ENCODE peak calls at places on chromosome X, in four cellular contexts. One of them, this sample, is unnamed. For H3K36me3, the result is how much of the 10 kb centered on the place peaks cover.

GRCh38 chrX:85611926-85612325 is 232.5 kb upstream of the POF1B start:
- DNase-seq in GM06990: no peak
- DNase-seq in GM23248: peak
- DNase-seq in adrenal gland: no peak
- DNase-seq in this sample: peak

GRCh38 chrX:69153060-69153730 is 12.1 kb downstream of the PJA1 start:
- DNase-seq in GM06990: no peak
- DNase-seq in adrenal gland: peak
- DNase-seq in GM23248: no peak
- DNase-seq in this sample: peak

GRCh38 chrX:50635162-50635561 is 164.5 kb upstream of the DGKK start:
- DNase-seq in adrenal gland: no peak
- DNase-seq in GM06990: no peak
- DNase-seq in GM23248: no peak
- DNase-seq in this sample: no peak

GRCh38 chrX:120309873-120310730 is 1.2 kb downstream of the TMEM255A start:
- DNase-seq in GM06990: no peak
- DNase-seq in adrenal gland: peak
- DNase-seq in GM23248: peak
- DNase-seq in this sample: no peak

GRCh38 chrX:119121341-119121740 is 6.3 kb downstream of the KIAA1210 start:
- DNase-seq in GM23248: peak
- DNase-seq in adrenal gland: no peak
- DNase-seq in GM06990: no peak
- DNase-seq in this sample: peak

GRCh38 chrX:56726609-56727008 is 2.4 kb upstream of the NBDY start:
- DNase-seq in adrenal gland: peak
- DNase-seq in GM06990: no peak
- DNase-seq in GM23248: peak
- DNase-seq in this sample: peak

GRCh38 chrX:134396174-134396573 is 63.8 kb upstream of the HPRT1 start:
- DNase-seq in adrenal gland: no peak
- DNase-seq in GM06990: no peak
- DNase-seq in GM23248: peak
- DNase-seq in this sample: peak

GRCh38 chrX:74063426-74064155 is 240.4 kb upstream of the ZCCHC13 start:
- DNase-seq in GM06990: no peak
- DNase-seq in adrenal gland: no peak
- DNase-seq in GM23248: no peak
- DNase-seq in this sample: no peak

GRCh38 chrX:56765816-56766553 is 36.9 kb downstream of the NBDY start:
- DNase-seq in GM23248: peak
- DNase-seq in GM06990: no peak
- DNase-seq in adrenal gland: peak
- DNase-seq in this sample: peak

GRCh38 chrX:12791253-12792228 is at the start of gene PRPS2:
- DNase-seq in GM06990: peak
- DNase-seq in GM23248: peak
- DNase-seq in adrenal gland: peak
- DNase-seq in this sample: peak

GRCh38 chrX:107716045-107716684 is 59.4 kb downstream of the TSC22D3 start:
- DNase-seq in GM23248: peak
- DNase-seq in adrenal gland: peak
- DNase-seq in GM06990: peak
- DNase-seq in this sample: peak

GRCh38 chrX:66914082-66914481 is 275.2 kb upstream of the EDA2R start:
- DNase-seq in adrenal gland: no peak
- DNase-seq in GM23248: peak
- DNase-seq in GM06990: no peak
- DNase-seq in this sample: no peak

GRCh38 chrX:21725498-21725897 is 32.4 kb downstream of the SMPX start:
- DNase-seq in GM23248: peak
- DNase-seq in adrenal gland: no peak
- DNase-seq in GM06990: no peak
- DNase-seq in this sample: no peak

GRCh38 chrX:37383313-37383712 is 34.1 kb downstream of the PRRG1 start:
- DNase-seq in GM23248: no peak
- DNase-seq in GM06990: no peak
- DNase-seq in adrenal gland: no peak
- DNase-seq in this sample: no peak

GRCh38 chrX:51568586-51568985 is 50.1 kb downstream of the CENPVL3 start:
- DNase-seq in GM23248: peak
- DNase-seq in adrenal gland: no peak
- DNase-seq in GM06990: no peak
- DNase-seq in this sample: peak

GRCh38 chrX:129649268-129650182 is 5.2 kb downstream of the APLN start:
- DNase-seq in adrenal gland: no peak
- DNase-seq in GM23248: peak
- DNase-seq in GM06990: no peak
- DNase-seq in this sample: no peak

GRCh38 chrX:12489341-12489740 is 301.9 kb upstream of the PRPS2 start:
- DNase-seq in GM06990: no peak
- DNase-seq in adrenal gland: no peak
- DNase-seq in GM23248: no peak
- DNase-seq in this sample: peak

GRCh38 chrX:145687707-145688106 is 129.9 kb upstream of the SLITRK2 start:
- DNase-seq in adrenal gland: no peak
- DNase-seq in GM06990: no peak
- DNase-seq in GM23248: no peak
- DNase-seq in this sample: no peak

GRCh38 chrX:143934542-143934941 is 50.7 kb downstream of the UBE2NL start:
- DNase-seq in GM06990: no peak
- DNase-seq in GM23248: no peak
- DNase-seq in adrenal gland: no peak
- DNase-seq in this sample: peak

GRCh38 chrX:10381218-10381617 is 224.4 kb downstream of the CLCN4 start:
- DNase-seq in GM23248: no peak
- DNase-seq in GM06990: no peak
- DNase-seq in adrenal gland: no peak
- DNase-seq in this sample: no peak

GRCh38 chrX:102154900-102155805 is 624 bp downstream of the BEX5 start:
- DNase-seq in GM23248: peak
- DNase-seq in GM06990: no peak
- DNase-seq in adrenal gland: no peak
- DNase-seq in this sample: no peak

GRCh38 chrX:151151668-151152267 is 24.6 kb upstream of the GPR50 start:
- DNase-seq in GM23248: peak
- DNase-seq in GM06990: peak
- DNase-seq in adrenal gland: peak
- DNase-seq in this sample: peak

GRCh38 chrX:103941201-103941975 is 21.0 kb upstream of the TMSB15B start:
- DNase-seq in GM23248: peak
- DNase-seq in GM06990: no peak
- DNase-seq in adrenal gland: no peak
- DNase-seq in this sample: peak

DNA sequence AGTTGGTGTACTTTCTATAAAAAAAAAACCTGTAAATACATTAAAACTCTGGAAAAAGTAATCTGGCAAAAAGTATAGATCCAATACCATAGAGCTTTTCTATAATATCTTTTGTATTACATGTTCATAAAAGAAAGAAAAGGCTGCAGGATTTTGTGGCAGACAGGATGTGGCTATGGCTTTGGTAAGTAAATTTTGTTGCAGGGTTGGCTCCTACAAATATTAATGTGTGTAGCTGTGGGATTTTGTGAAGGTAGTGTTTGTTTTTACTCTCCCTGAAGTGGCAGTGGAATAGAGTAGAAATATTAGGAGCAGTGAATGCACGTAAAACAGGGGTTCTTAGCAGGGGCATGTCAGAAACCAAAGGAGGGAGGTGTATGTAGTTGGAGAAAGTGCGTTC is 84.8 kb downstream of the TSPAN7 start:
- DNase-seq in GM23248: no peak
- DNase-seq in GM06990: no peak
- DNase-seq in adrenal gland: no peak
- DNase-seq in this sample: no peak
- H3K36me3 ChIP-seq in GM23248: under half
- H3K36me3 ChIP-seq in GM06990: under half
- H3K36me3 ChIP-seq in adrenal gland: under half
- H3K36me3 ChIP-seq in this sample: under half

DNA sequence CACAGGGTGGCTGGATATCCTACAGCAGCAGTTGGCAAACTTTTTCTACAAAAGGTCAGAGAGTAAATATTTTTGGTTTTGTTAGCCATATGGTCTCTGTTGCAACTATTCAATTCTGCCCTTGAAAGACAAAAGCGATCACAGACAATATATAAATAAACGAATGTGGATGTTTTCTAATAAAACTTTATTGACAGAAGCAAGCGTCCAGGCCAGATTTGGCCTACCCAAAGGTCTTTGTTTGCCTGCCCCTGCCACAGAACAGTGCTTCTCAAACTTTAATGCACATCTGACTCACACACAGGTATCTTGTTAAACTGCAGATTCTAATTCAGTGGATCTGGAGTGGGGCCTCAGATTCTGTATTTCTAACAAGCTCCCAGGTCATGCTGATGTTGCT is 621.4 kb upstream of the DIPK2B start:
- DNase-seq in GM23248: no peak
- DNase-seq in GM06990: no peak
- DNase-seq in adrenal gland: no peak
- DNase-seq in this sample: no peak
- H3K36me3 ChIP-seq in GM23248: under half
- H3K36me3 ChIP-seq in GM06990: under half
- H3K36me3 ChIP-seq in adrenal gland: under half
- H3K36me3 ChIP-seq in this sample: under half

GRCh38 chrX:41339148-41339547 is 5.2 kb downstream of the DDX3X start:
- DNase-seq in GM23248: no peak
- DNase-seq in GM06990: no peak
- DNase-seq in adrenal gland: no peak
- DNase-seq in this sample: no peak

GRCh38 chrX:41338422-41338821 is 4.5 kb downstream of the DDX3X start:
- DNase-seq in adrenal gland: no peak
- DNase-seq in GM06990: no peak
- DNase-seq in GM23248: peak
- DNase-seq in this sample: no peak

GRCh38 chrX:41336447-41336846 is 2.5 kb downstream of the DDX3X start:
- DNase-seq in GM23248: no peak
- DNase-seq in GM06990: no peak
- DNase-seq in adrenal gland: no peak
- DNase-seq in this sample: no peak

GRCh38 chrX:41335590-41336331 is 1.8 kb downstream of the DDX3X start:
- DNase-seq in adrenal gland: no peak
- DNase-seq in GM06990: no peak
- DNase-seq in GM23248: peak
- DNase-seq in this sample: no peak

DNA sequence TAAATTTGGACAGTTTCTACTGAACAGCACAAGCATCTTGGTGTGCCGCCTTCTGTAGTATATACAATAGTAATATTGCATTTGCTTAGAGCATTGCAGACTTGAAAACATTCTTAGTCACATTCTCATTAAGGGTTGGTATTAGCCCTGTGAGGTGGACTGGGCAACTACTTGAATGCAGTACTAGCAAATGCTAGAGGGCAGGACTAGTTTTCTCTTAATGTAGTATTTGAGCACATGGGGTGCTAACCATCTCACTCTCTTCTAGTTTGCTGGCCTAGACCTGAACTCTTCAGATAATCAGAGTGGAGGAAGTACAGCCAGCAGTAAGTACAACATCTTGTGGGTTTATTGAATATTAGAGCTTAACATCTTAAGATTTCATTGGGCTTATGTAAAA is 3.2 kb downstream of the DDX3X start:
- DNase-seq in GM06990: no peak
- DNase-seq in adrenal gland: no peak
- DNase-seq in GM23248: peak
- DNase-seq in this sample: no peak
- H3K36me3 ChIP-seq in GM06990: under half
- H3K36me3 ChIP-seq in adrenal gland: under half
- H3K36me3 ChIP-seq in GM23248: under half
- H3K36me3 ChIP-seq in this sample: under half

GRCh38 chrX:47222776-47223350 is 4.4 kb downstream of the CDK16 start:
- DNase-seq in adrenal gland: no peak
- DNase-seq in GM23248: no peak
- DNase-seq in GM06990: no peak
- DNase-seq in this sample: no peak

GRCh38 chrX:47224266-47224895 is 5.9 kb downstream of the CDK16 start:
- DNase-seq in GM23248: no peak
- DNase-seq in GM06990: no peak
- DNase-seq in adrenal gland: no peak
- DNase-seq in this sample: no peak

GRCh38 chrX:47221756-47222155 is 3.3 kb downstream of the CDK16 start:
- DNase-seq in GM23248: no peak
- DNase-seq in GM06990: no peak
- DNase-seq in adrenal gland: no peak
- DNase-seq in this sample: no peak

GRCh38 chrX:47224896-47225290 is 6.4 kb downstream of the CDK16 start:
- DNase-seq in GM06990: no peak
- DNase-seq in GM23248: no peak
- DNase-seq in adrenal gland: no peak
- DNase-seq in this sample: no peak

GRCh38 chrX:47223476-47224250 is 5.2 kb downstream of the CDK16 start:
- DNase-seq in adrenal gland: no peak
- DNase-seq in GM06990: no peak
- DNase-seq in GM23248: no peak
- DNase-seq in this sample: no peak
- H3K36me3 ChIP-seq in adrenal gland: under half
- H3K36me3 ChIP-seq in GM06990: under half
- H3K36me3 ChIP-seq in GM23248: under half
- H3K36me3 ChIP-seq in this sample: under half

DNA sequence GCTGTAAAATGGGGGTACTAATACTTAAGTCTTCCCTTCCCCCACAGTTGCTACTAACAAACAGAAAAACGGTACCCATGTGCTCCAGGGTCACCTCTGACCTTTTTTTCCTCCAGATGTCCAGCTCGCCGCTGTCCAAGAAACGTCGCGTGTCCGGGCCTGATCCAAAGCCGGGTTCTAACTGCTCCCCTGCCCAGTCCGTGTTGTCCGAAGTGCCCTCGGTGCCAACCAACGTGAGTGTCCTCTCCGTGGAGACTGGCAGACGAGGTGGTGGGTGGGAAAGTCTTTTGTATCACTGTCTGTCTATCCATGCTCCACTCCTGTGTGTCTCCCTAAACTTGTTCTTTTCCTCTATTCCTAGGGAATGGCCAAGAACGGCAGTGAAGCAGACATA is 5.1 kb downstream of the UBA1 start:
- DNase-seq in GM23248: no peak
- DNase-seq in GM06990: no peak
- DNase-seq in adrenal gland: no peak
- DNase-seq in this sample: no peak
- H3K36me3 ChIP-seq in GM23248: under half
- H3K36me3 ChIP-seq in GM06990: under half
- H3K36me3 ChIP-seq in adrenal gland: half or more
- H3K36me3 ChIP-seq in this sample: half or more

DNA sequence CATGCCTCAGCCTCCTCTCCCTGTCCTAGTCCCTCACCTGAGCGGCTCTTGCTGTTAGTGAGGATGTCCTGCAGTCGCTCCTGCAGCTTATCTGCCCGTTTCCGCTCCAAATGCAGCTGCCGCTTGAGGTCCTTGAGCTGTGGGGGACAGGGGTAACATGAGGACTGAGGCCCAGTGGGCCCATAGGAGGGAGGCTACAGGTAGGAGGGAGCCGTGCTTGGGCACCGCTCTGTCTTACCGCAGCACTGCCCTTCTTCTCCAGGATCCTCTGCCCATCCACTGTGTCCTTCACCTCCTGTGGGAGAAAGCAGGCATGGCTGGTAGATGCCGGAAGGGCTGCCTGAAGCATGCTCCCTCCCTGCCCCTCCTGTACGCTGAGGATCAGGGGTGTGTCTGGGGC is 9.5 kb upstream of the KCND1 start:
- DNase-seq in GM23248: no peak
- DNase-seq in adrenal gland: no peak
- DNase-seq in GM06990: no peak
- DNase-seq in this sample: no peak
- H3K36me3 ChIP-seq in GM23248: under half
- H3K36me3 ChIP-seq in adrenal gland: under half
- H3K36me3 ChIP-seq in GM06990: under half
- H3K36me3 ChIP-seq in this sample: under half

GRCh38 chrX:24661292-24661691 is 14.1 kb upstream of the PCYT1B start:
- DNase-seq in GM23248: no peak
- DNase-seq in GM06990: no peak
- DNase-seq in adrenal gland: no peak
- DNase-seq in this sample: no peak
- H3K36me3 ChIP-seq in GM23248: under half
- H3K36me3 ChIP-seq in GM06990: under half
- H3K36me3 ChIP-seq in adrenal gland: under half
- H3K36me3 ChIP-seq in this sample: under half

This sample was measured in cardiac muscle cell.